ENCODE peak calls at places on chromosome 16, in five cellular contexts. H is activated CD4-positive, alpha-beta T cell treated with anti-CD3 and anti-CD28 coated beads for 24 hours; O is aorta; I is stimulated activated CD8-positive, alpha-beta memory T cell treated with anti-CD3 and anti-CD28 coated beads, Interleukin-7, amount 100 ng/mL, for 1 hour; M is MM.1S. T is an unnamed sample.

GRCh38 chr16:88688013-88688778 is 1.9 kb upstream of the SNAI3 start:
- DNase-seq in H (no peak), O (no peak), I (no peak), M (no peak), T (no peak)

GRCh38 chr16:85637808-85638186 is 24.7 kb downstream of the GSE1 start:
- DNase-seq in H (no peak), O (no peak), I (no peak), M (no peak), T (no peak)

GRCh38 chr16:88700636-88701482 is 5.3 kb downstream of the RNF166 start:
- DNase-seq in H (peak; percentile 94), O (peak; percentile 97), I (peak; percentile 91), M (peak; percentile 81), T (peak; percentile 87)

GRCh38 chr16:67441289-67441753 is 10.4 kb downstream of the HSD11B2 start:
- DNase-seq in H (no peak), O (peak; percentile 51), I (no peak), M (no peak), T (no peak)

GRCh38 chr16:77213542-77214108 is 14.4 kb downstream of the SYCE1L start:
- DNase-seq in H (no peak), O (no peak), I (no peak), M (no peak), T (no peak)

GRCh38 chr16:89924298-89924924 is 1.3 kb downstream of the TUBB3 start:
- DNase-seq in H (no peak), O (peak; percentile 54), I (no peak), M (no peak), T (no peak)

GRCh38 chr16:49876716-49877129 is 20.8 kb upstream of the ZNF423 start:
- DNase-seq in H (no peak), O (peak; percentile 85), I (no peak), M (peak; percentile 42), T (no peak)

GRCh38 chr16:1244881-1245280 is 4.4 kb downstream of the TPSAB1 start:
- DNase-seq in H (no peak), O (peak; percentile 68), I (no peak), M (no peak), T (no peak)

GRCh38 chr16:78002915-78003538 is 19.3 kb upstream of the CLEC3A start:
- DNase-seq in H (peak; percentile 68), O (peak; percentile 91), I (no peak), M (peak; percentile 73), T (no peak)

GRCh38 chr16:29011112-29011511 is 26.3 kb downstream of the LAT start:
- DNase-seq in H (no peak), O (no peak), I (no peak), M (no peak), T (no peak)

GRCh38 chr16:69769404-69769803 is 7.3 kb downstream of the WWP2 start:
- DNase-seq in H (no peak), O (no peak), I (no peak), M (no peak), T (no peak)

GRCh38 chr16:1673424-1674151 is 4.5 kb upstream of the JPT2 start:
- DNase-seq in H (no peak), O (no peak), I (no peak), M (no peak), T (no peak)

GRCh38 chr16:25625620-25626019 is 66.1 kb upstream of the HS3ST4 start:
- DNase-seq in H (no peak), O (no peak), I (no peak), M (no peak), T (no peak)

GRCh38 chr16:85902366-85903155 is 3.6 kb downstream of the IRF8 start:
- DNase-seq in H (peak; percentile 47), O (no peak), I (peak; percentile 27), M (peak; percentile 93), T (no peak)

GRCh38 chr16:78258651-78259050 is 159.2 kb downstream of the WWOX start:
- DNase-seq in H (no peak), O (no peak), I (no peak), M (no peak), T (no peak)

GRCh38 chr16:47470810-47471209 is 9.7 kb downstream of the PHKB start:
- DNase-seq in H (no peak), O (no peak), I (no peak), M (no peak), T (no peak)

GRCh38 chr16:3774156-3774767 is 56.9 kb upstream of the TRAP1 start:
- DNase-seq in H (no peak), O (no peak), I (no peak), M (no peak), T (no peak)